ENCODE peak calls at places on chromosome 16, in eight cellular contexts. One of them, this sample, is unnamed.
A peak's percentile ranks its signal among the peaks of the same experiment; 100 is the strongest.

GRCh38 chr16:65154321-65154720 is 32.5 kb upstream of the CDH11 start:
- DNase-seq in lower lobe of right lung: no peak
- DNase-seq in stimulated activated CD4-positive, alpha-beta T cell treated with anti-CD3 and anti-CD28 coated beads, Interleukin-2, amount 100 ng/mL, for 24 hours: no peak
- DNase-seq in RWPE1: no peak
- DNase-seq in foreskin fibroblast: peak; percentile 6
- DNase-seq in T follicular helper cell: no peak
- DNase-seq in EH: peak; percentile 30
- DNase-seq in NCI-H1092 treated with DMSO at 0.1 percent for 48 hours: no peak
- DNase-seq in this sample: no peak

GRCh38 chr16:4938683-4939030 is 1.7 kb upstream of the PPL start:
- DNase-seq in lower lobe of right lung: no peak
- DNase-seq in stimulated activated CD4-positive, alpha-beta T cell treated with anti-CD3 and anti-CD28 coated beads, Interleukin-2, amount 100 ng/mL, for 24 hours: no peak
- DNase-seq in RWPE1: no peak
- DNase-seq in foreskin fibroblast: peak; percentile 80
- DNase-seq in T follicular helper cell: no peak
- DNase-seq in EH: no peak
- DNase-seq in NCI-H1092 treated with DMSO at 0.1 percent for 48 hours: no peak
- DNase-seq in this sample: no peak

GRCh38 chr16:66458292-66458691 is 31.2 kb downstream of the BEAN1 start:
- DNase-seq in lower lobe of right lung: no peak
- DNase-seq in stimulated activated CD4-positive, alpha-beta T cell treated with anti-CD3 and anti-CD28 coated beads, Interleukin-2, amount 100 ng/mL, for 24 hours: no peak
- DNase-seq in RWPE1: no peak
- DNase-seq in foreskin fibroblast: no peak
- DNase-seq in T follicular helper cell: no peak
- DNase-seq in EH: no peak
- DNase-seq in NCI-H1092 treated with DMSO at 0.1 percent for 48 hours: no peak
- DNase-seq in this sample: no peak

GRCh38 chr16:28974007-28974436 is 556 bp upstream of the SPNS1 start:
- DNase-seq in lower lobe of right lung: peak; percentile 67
- DNase-seq in stimulated activated CD4-positive, alpha-beta T cell treated with anti-CD3 and anti-CD28 coated beads, Interleukin-2, amount 100 ng/mL, for 24 hours: peak; percentile 50
- DNase-seq in RWPE1: peak; percentile 67
- DNase-seq in foreskin fibroblast: peak; percentile 87
- DNase-seq in T follicular helper cell: no peak
- DNase-seq in EH: peak; percentile 74
- DNase-seq in NCI-H1092 treated with DMSO at 0.1 percent for 48 hours: peak; percentile 62
- DNase-seq in this sample: no peak

GRCh38 chr16:67100569-67101300 is 9.0 kb upstream of the PHAF1 start:
- DNase-seq in lower lobe of right lung: no peak
- DNase-seq in stimulated activated CD4-positive, alpha-beta T cell treated with anti-CD3 and anti-CD28 coated beads, Interleukin-2, amount 100 ng/mL, for 24 hours: no peak
- DNase-seq in RWPE1: no peak
- DNase-seq in foreskin fibroblast: peak; percentile 53
- DNase-seq in T follicular helper cell: no peak
- DNase-seq in EH: no peak
- DNase-seq in NCI-H1092 treated with DMSO at 0.1 percent for 48 hours: peak; percentile 21
- DNase-seq in this sample: no peak

GRCh38 chr16:81497690-81498089 is 53.1 kb downstream of the CMIP start:
- DNase-seq in lower lobe of right lung: peak; percentile 79
- DNase-seq in stimulated activated CD4-positive, alpha-beta T cell treated with anti-CD3 and anti-CD28 coated beads, Interleukin-2, amount 100 ng/mL, for 24 hours: no peak
- DNase-seq in RWPE1: no peak
- DNase-seq in foreskin fibroblast: no peak
- DNase-seq in T follicular helper cell: no peak
- DNase-seq in EH: no peak
- DNase-seq in NCI-H1092 treated with DMSO at 0.1 percent for 48 hours: no peak
- DNase-seq in this sample: peak; percentile 58

GRCh38 chr16:47229651-47230050 is 85.9 kb upstream of the NETO2 start:
- DNase-seq in lower lobe of right lung: no peak
- DNase-seq in stimulated activated CD4-positive, alpha-beta T cell treated with anti-CD3 and anti-CD28 coated beads, Interleukin-2, amount 100 ng/mL, for 24 hours: no peak
- DNase-seq in RWPE1: no peak
- DNase-seq in foreskin fibroblast: no peak
- DNase-seq in T follicular helper cell: no peak
- DNase-seq in EH: no peak
- DNase-seq in NCI-H1092 treated with DMSO at 0.1 percent for 48 hours: no peak
- DNase-seq in this sample: no peak

GRCh38 chr16:85172465-85173071 is 60.3 kb upstream of the CIBAR2 start:
- DNase-seq in lower lobe of right lung: peak; percentile 47
- DNase-seq in stimulated activated CD4-positive, alpha-beta T cell treated with anti-CD3 and anti-CD28 coated beads, Interleukin-2, amount 100 ng/mL, for 24 hours: no peak
- DNase-seq in RWPE1: no peak
- DNase-seq in foreskin fibroblast: peak; percentile 72
- DNase-seq in T follicular helper cell: no peak
- DNase-seq in EH: peak; percentile 68
- DNase-seq in NCI-H1092 treated with DMSO at 0.1 percent for 48 hours: peak; percentile 85
- DNase-seq in this sample: peak; percentile 74

GRCh38 chr16:50121278-50121677 is 31.8 kb upstream of the TENT4B start:
- DNase-seq in lower lobe of right lung: no peak
- DNase-seq in stimulated activated CD4-positive, alpha-beta T cell treated with anti-CD3 and anti-CD28 coated beads, Interleukin-2, amount 100 ng/mL, for 24 hours: no peak
- DNase-seq in RWPE1: no peak
- DNase-seq in foreskin fibroblast: no peak
- DNase-seq in T follicular helper cell: no peak
- DNase-seq in EH: no peak
- DNase-seq in NCI-H1092 treated with DMSO at 0.1 percent for 48 hours: no peak
- DNase-seq in this sample: no peak

GRCh38 chr16:28505489-28506137 is 1.0 kb downstream of the IL27 start:
- DNase-seq in lower lobe of right lung: no peak
- DNase-seq in stimulated activated CD4-positive, alpha-beta T cell treated with anti-CD3 and anti-CD28 coated beads, Interleukin-2, amount 100 ng/mL, for 24 hours: no peak
- DNase-seq in RWPE1: no peak
- DNase-seq in foreskin fibroblast: no peak
- DNase-seq in T follicular helper cell: no peak
- DNase-seq in EH: no peak
- DNase-seq in NCI-H1092 treated with DMSO at 0.1 percent for 48 hours: no peak
- DNase-seq in this sample: no peak

GRCh38 chr16:55222436-55222835 is 101.6 kb upstream of the IRX6 start:
- DNase-seq in lower lobe of right lung: no peak
- DNase-seq in stimulated activated CD4-positive, alpha-beta T cell treated with anti-CD3 and anti-CD28 coated beads, Interleukin-2, amount 100 ng/mL, for 24 hours: no peak
- DNase-seq in RWPE1: no peak
- DNase-seq in foreskin fibroblast: no peak
- DNase-seq in T follicular helper cell: no peak
- DNase-seq in EH: no peak
- DNase-seq in NCI-H1092 treated with DMSO at 0.1 percent for 48 hours: no peak
- DNase-seq in this sample: no peak

GRCh38 chr16:13957197-13958078 is 37.5 kb downstream of the ERCC4 start:
- DNase-seq in lower lobe of right lung: peak; percentile 78
- DNase-seq in stimulated activated CD4-positive, alpha-beta T cell treated with anti-CD3 and anti-CD28 coated beads, Interleukin-2, amount 100 ng/mL, for 24 hours: peak; percentile 25
- DNase-seq in RWPE1: peak; percentile 79
- DNase-seq in foreskin fibroblast: peak; percentile 97
- DNase-seq in T follicular helper cell: no peak
- DNase-seq in EH: peak; percentile 97
- DNase-seq in NCI-H1092 treated with DMSO at 0.1 percent for 48 hours: peak; percentile 5
- DNase-seq in this sample: peak; percentile 93

GRCh38 chr16:56368545-56368944 is 56.8 kb downstream of the AMFR start:
- DNase-seq in lower lobe of right lung: no peak
- DNase-seq in stimulated activated CD4-positive, alpha-beta T cell treated with anti-CD3 and anti-CD28 coated beads, Interleukin-2, amount 100 ng/mL, for 24 hours: no peak
- DNase-seq in RWPE1: no peak
- DNase-seq in foreskin fibroblast: no peak
- DNase-seq in T follicular helper cell: no peak
- DNase-seq in EH: no peak
- DNase-seq in NCI-H1092 treated with DMSO at 0.1 percent for 48 hours: no peak
- DNase-seq in this sample: no peak

GRCh38 chr16:89103156-89103555 is 9.5 kb downstream of the ACSF3 start:
- DNase-seq in lower lobe of right lung: peak; percentile 17
- DNase-seq in stimulated activated CD4-positive, alpha-beta T cell treated with anti-CD3 and anti-CD28 coated beads, Interleukin-2, amount 100 ng/mL, for 24 hours: no peak
- DNase-seq in RWPE1: no peak
- DNase-seq in foreskin fibroblast: no peak
- DNase-seq in T follicular helper cell: no peak
- DNase-seq in EH: no peak
- DNase-seq in NCI-H1092 treated with DMSO at 0.1 percent for 48 hours: no peak
- DNase-seq in this sample: peak; percentile 45

GRCh38 chr16:81723098-81723723 is 55.9 kb upstream of the PLCG2 start:
- DNase-seq in lower lobe of right lung: no peak
- DNase-seq in stimulated activated CD4-positive, alpha-beta T cell treated with anti-CD3 and anti-CD28 coated beads, Interleukin-2, amount 100 ng/mL, for 24 hours: peak; percentile 45
- DNase-seq in RWPE1: peak; percentile 75
- DNase-seq in foreskin fibroblast: peak; percentile 85
- DNase-seq in T follicular helper cell: no peak
- DNase-seq in EH: peak; percentile 82
- DNase-seq in NCI-H1092 treated with DMSO at 0.1 percent for 48 hours: peak; percentile 82
- DNase-seq in this sample: peak; percentile 9

GRCh38 chr16:85187002-85187401 is 74.7 kb upstream of the CIBAR2 start:
- DNase-seq in lower lobe of right lung: no peak
- DNase-seq in stimulated activated CD4-positive, alpha-beta T cell treated with anti-CD3 and anti-CD28 coated beads, Interleukin-2, amount 100 ng/mL, for 24 hours: no peak
- DNase-seq in RWPE1: no peak
- DNase-seq in foreskin fibroblast: peak; percentile 84
- DNase-seq in T follicular helper cell: no peak
- DNase-seq in EH: peak; percentile 79
- DNase-seq in NCI-H1092 treated with DMSO at 0.1 percent for 48 hours: no peak
- DNase-seq in this sample: no peak

GRCh38 chr16:3561626-3562025 is 15.6 kb downstream of the NLRC3 start:
- DNase-seq in lower lobe of right lung: no peak
- DNase-seq in stimulated activated CD4-positive, alpha-beta T cell treated with anti-CD3 and anti-CD28 coated beads, Interleukin-2, amount 100 ng/mL, for 24 hours: no peak
- DNase-seq in RWPE1: no peak
- DNase-seq in foreskin fibroblast: no peak
- DNase-seq in T follicular helper cell: no peak
- DNase-seq in EH: no peak
- DNase-seq in NCI-H1092 treated with DMSO at 0.1 percent for 48 hours: no peak
- DNase-seq in this sample: peak; percentile 40

GRCh38 chr16:23668225-23668624 is 10.5 kb upstream of the PLK1 start:
- DNase-seq in lower lobe of right lung: no peak
- DNase-seq in stimulated activated CD4-positive, alpha-beta T cell treated with anti-CD3 and anti-CD28 coated beads, Interleukin-2, amount 100 ng/mL, for 24 hours: no peak
- DNase-seq in RWPE1: no peak
- DNase-seq in foreskin fibroblast: peak; percentile 51
- DNase-seq in T follicular helper cell: no peak
- DNase-seq in EH: no peak
- DNase-seq in NCI-H1092 treated with DMSO at 0.1 percent for 48 hours: no peak
- DNase-seq in this sample: no peak

GRCh38 chr16:56351481-56351880 is 73.9 kb downstream of the AMFR start:
- DNase-seq in lower lobe of right lung: no peak
- DNase-seq in stimulated activated CD4-positive, alpha-beta T cell treated with anti-CD3 and anti-CD28 coated beads, Interleukin-2, amount 100 ng/mL, for 24 hours: no peak
- DNase-seq in RWPE1: no peak
- DNase-seq in foreskin fibroblast: no peak
- DNase-seq in T follicular helper cell: no peak
- DNase-seq in EH: no peak
- DNase-seq in NCI-H1092 treated with DMSO at 0.1 percent for 48 hours: no peak
- DNase-seq in this sample: no peak

GRCh38 chr16:89633064-89633631 is 19.7 kb downstream of the DPEP1 start:
- DNase-seq in lower lobe of right lung: no peak
- DNase-seq in stimulated activated CD4-positive, alpha-beta T cell treated with anti-CD3 and anti-CD28 coated beads, Interleukin-2, amount 100 ng/mL, for 24 hours: no peak
- DNase-seq in RWPE1: peak; percentile 78
- DNase-seq in foreskin fibroblast: peak; percentile 92
- DNase-seq in T follicular helper cell: no peak
- DNase-seq in EH: peak; percentile 92
- DNase-seq in NCI-H1092 treated with DMSO at 0.1 percent for 48 hours: no peak
- DNase-seq in this sample: no peak

GRCh38 chr16:31215287-31216115 is 1.4 kb downstream of the PYDC1 start:
- DNase-seq in lower lobe of right lung: peak; percentile 79
- DNase-seq in stimulated activated CD4-positive, alpha-beta T cell treated with anti-CD3 and anti-CD28 coated beads, Interleukin-2, amount 100 ng/mL, for 24 hours: no peak
- DNase-seq in RWPE1: peak; percentile 87
- DNase-seq in foreskin fibroblast: peak; percentile 80
- DNase-seq in T follicular helper cell: no peak
- DNase-seq in EH: peak; percentile 75
- DNase-seq in NCI-H1092 treated with DMSO at 0.1 percent for 48 hours: no peak
- DNase-seq in this sample: peak; percentile 84

GRCh38 chr16:30619643-30620042 is 9.5 kb upstream of the ZNF689 start:
- DNase-seq in lower lobe of right lung: no peak
- DNase-seq in stimulated activated CD4-positive, alpha-beta T cell treated with anti-CD3 and anti-CD28 coated beads, Interleukin-2, amount 100 ng/mL, for 24 hours: no peak
- DNase-seq in RWPE1: no peak
- DNase-seq in foreskin fibroblast: peak; percentile 11
- DNase-seq in T follicular helper cell: no peak
- DNase-seq in EH: no peak
- DNase-seq in NCI-H1092 treated with DMSO at 0.1 percent for 48 hours: no peak
- DNase-seq in this sample: no peak

GRCh38 chr16:58579587-58579986 is 50.0 kb downstream of the CNOT1 start:
- DNase-seq in lower lobe of right lung: no peak
- DNase-seq in stimulated activated CD4-positive, alpha-beta T cell treated with anti-CD3 and anti-CD28 coated beads, Interleukin-2, amount 100 ng/mL, for 24 hours: no peak
- DNase-seq in RWPE1: no peak
- DNase-seq in foreskin fibroblast: no peak
- DNase-seq in T follicular helper cell: no peak
- DNase-seq in EH: no peak
- DNase-seq in NCI-H1092 treated with DMSO at 0.1 percent for 48 hours: no peak
- DNase-seq in this sample: no peak

GRCh38 chr16:57224651-57225335 is 20.3 kb upstream of the ARL2BP start:
- DNase-seq in lower lobe of right lung: no peak
- DNase-seq in stimulated activated CD4-positive, alpha-beta T cell treated with anti-CD3 and anti-CD28 coated beads, Interleukin-2, amount 100 ng/mL, for 24 hours: no peak
- DNase-seq in RWPE1: no peak
- DNase-seq in foreskin fibroblast: no peak
- DNase-seq in T follicular helper cell: no peak
- DNase-seq in EH: no peak
- DNase-seq in NCI-H1092 treated with DMSO at 0.1 percent for 48 hours: no peak
- DNase-seq in this sample: no peak

GRCh38 chr16:56984639-56985038 is 4.7 kb upstream of the NLRC5 start:
- DNase-seq in lower lobe of right lung: no peak
- DNase-seq in stimulated activated CD4-positive, alpha-beta T cell treated with anti-CD3 and anti-CD28 coated beads, Interleukin-2, amount 100 ng/mL, for 24 hours: no peak
- DNase-seq in RWPE1: no peak
- DNase-seq in foreskin fibroblast: no peak
- DNase-seq in T follicular helper cell: no peak
- DNase-seq in EH: no peak
- DNase-seq in NCI-H1092 treated with DMSO at 0.1 percent for 48 hours: no peak
- DNase-seq in this sample: peak; percentile 26

GRCh38 chr16:2776500-2777139 is 460 bp downstream of the ELOB start:
- DNase-seq in lower lobe of right lung: peak; percentile 67
- DNase-seq in stimulated activated CD4-positive, alpha-beta T cell treated with anti-CD3 and anti-CD28 coated beads, Interleukin-2, amount 100 ng/mL, for 24 hours: no peak
- DNase-seq in RWPE1: no peak
- DNase-seq in foreskin fibroblast: peak; percentile 52
- DNase-seq in T follicular helper cell: no peak
- DNase-seq in EH: peak; percentile 35
- DNase-seq in NCI-H1092 treated with DMSO at 0.1 percent for 48 hours: no peak
- DNase-seq in this sample: peak; percentile 84

GRCh38 chr16:53967172-53967571 is 263.2 kb downstream of the FTO start:
- DNase-seq in lower lobe of right lung: no peak
- DNase-seq in stimulated activated CD4-positive, alpha-beta T cell treated with anti-CD3 and anti-CD28 coated beads, Interleukin-2, amount 100 ng/mL, for 24 hours: no peak
- DNase-seq in RWPE1: no peak
- DNase-seq in foreskin fibroblast: no peak
- DNase-seq in T follicular helper cell: no peak
- DNase-seq in EH: no peak
- DNase-seq in NCI-H1092 treated with DMSO at 0.1 percent for 48 hours: no peak
- DNase-seq in this sample: no peak

GRCh38 chr16:81647527-81647926 is 131.6 kb upstream of the PLCG2 start:
- DNase-seq in lower lobe of right lung: no peak
- DNase-seq in stimulated activated CD4-positive, alpha-beta T cell treated with anti-CD3 and anti-CD28 coated beads, Interleukin-2, amount 100 ng/mL, for 24 hours: no peak
- DNase-seq in RWPE1: peak; percentile 84
- DNase-seq in foreskin fibroblast: peak; percentile 81
- DNase-seq in T follicular helper cell: no peak
- DNase-seq in EH: peak; percentile 82
- DNase-seq in NCI-H1092 treated with DMSO at 0.1 percent for 48 hours: no peak
- DNase-seq in this sample: peak; percentile 46

GRCh38 chr16:75644240-75645012 is 3.0 kb downstream of the KARS1 start:
- DNase-seq in lower lobe of right lung: no peak
- DNase-seq in stimulated activated CD4-positive, alpha-beta T cell treated with anti-CD3 and anti-CD28 coated beads, Interleukin-2, amount 100 ng/mL, for 24 hours: no peak
- DNase-seq in RWPE1: no peak
- DNase-seq in foreskin fibroblast: no peak
- DNase-seq in T follicular helper cell: no peak
- DNase-seq in EH: no peak
- DNase-seq in NCI-H1092 treated with DMSO at 0.1 percent for 48 hours: no peak
- DNase-seq in this sample: no peak

GRCh38 chr16:57769541-57770145 is 32.6 kb downstream of the KIFC3 start:
- DNase-seq in lower lobe of right lung: peak; percentile 41
- DNase-seq in stimulated activated CD4-positive, alpha-beta T cell treated with anti-CD3 and anti-CD28 coated beads, Interleukin-2, amount 100 ng/mL, for 24 hours: no peak
- DNase-seq in RWPE1: no peak
- DNase-seq in foreskin fibroblast: no peak
- DNase-seq in T follicular helper cell: no peak
- DNase-seq in EH: no peak
- DNase-seq in NCI-H1092 treated with DMSO at 0.1 percent for 48 hours: no peak
- DNase-seq in this sample: peak; percentile 63

GRCh38 chr16:84229421-84229820 is 10.4 kb downstream of the KCNG4 start:
- DNase-seq in lower lobe of right lung: no peak
- DNase-seq in stimulated activated CD4-positive, alpha-beta T cell treated with anti-CD3 and anti-CD28 coated beads, Interleukin-2, amount 100 ng/mL, for 24 hours: no peak
- DNase-seq in RWPE1: no peak
- DNase-seq in foreskin fibroblast: no peak
- DNase-seq in T follicular helper cell: no peak
- DNase-seq in EH: no peak
- DNase-seq in NCI-H1092 treated with DMSO at 0.1 percent for 48 hours: no peak
- DNase-seq in this sample: no peak

GRCh38 chr16:1492082-1492922 is 858 bp upstream of the TELO2 start:
- DNase-seq in lower lobe of right lung: peak; percentile 36
- DNase-seq in stimulated activated CD4-positive, alpha-beta T cell treated with anti-CD3 and anti-CD28 coated beads, Interleukin-2, amount 100 ng/mL, for 24 hours: no peak
- DNase-seq in RWPE1: no peak
- DNase-seq in foreskin fibroblast: no peak
- DNase-seq in T follicular helper cell: no peak
- DNase-seq in EH: no peak
- DNase-seq in NCI-H1092 treated with DMSO at 0.1 percent for 48 hours: no peak
- DNase-seq in this sample: no peak

GRCh38 chr16:85555549-85556455 is 57.3 kb upstream of the GSE1 start:
- DNase-seq in lower lobe of right lung: peak; percentile 73
- DNase-seq in stimulated activated CD4-positive, alpha-beta T cell treated with anti-CD3 and anti-CD28 coated beads, Interleukin-2, amount 100 ng/mL, for 24 hours: peak; percentile 43
- DNase-seq in RWPE1: peak; percentile 14
- DNase-seq in foreskin fibroblast: peak; percentile 70
- DNase-seq in T follicular helper cell: peak; percentile 31
- DNase-seq in EH: peak; percentile 58
- DNase-seq in NCI-H1092 treated with DMSO at 0.1 percent for 48 hours: peak; percentile 62
- DNase-seq in this sample: no peak

GRCh38 chr16:50478773-50479149 is 69.4 kb upstream of the NKD1 start:
- DNase-seq in lower lobe of right lung: no peak
- DNase-seq in stimulated activated CD4-positive, alpha-beta T cell treated with anti-CD3 and anti-CD28 coated beads, Interleukin-2, amount 100 ng/mL, for 24 hours: no peak
- DNase-seq in RWPE1: no peak
- DNase-seq in foreskin fibroblast: no peak
- DNase-seq in T follicular helper cell: no peak
- DNase-seq in EH: no peak
- DNase-seq in NCI-H1092 treated with DMSO at 0.1 percent for 48 hours: peak; percentile 54
- DNase-seq in this sample: no peak

This sample was measured in kidney.